ENCODE peak calls at places on chromosomes 12 and 14, in six cellular contexts. One of them, this sample, is unnamed. For H3K27me3, the result is how much of the 10 kb centered on the place peaks cover.

GRCh38 chr12:84912191-84913142 is at the start of gene SLC6A15:
- DNase-seq in lung: no peak
- DNase-seq in neuronal stem cell: peak
- DNase-seq in WERI-Rb-1: peak
- DNase-seq in neural progenitor cell: peak
- DNase-seq in testis: peak
- DNase-seq in this sample: peak

GRCh38 chr12:64608901-64609542 is 1.3 kb upstream of the RASSF3 start:
- DNase-seq in neural progenitor cell: peak
- DNase-seq in lung: peak
- DNase-seq in neuronal stem cell: no peak
- DNase-seq in testis: peak
- DNase-seq in WERI-Rb-1: no peak
- DNase-seq in this sample: peak

GRCh38 chr14:102928412-102929348 is 6.2 kb downstream of the AMN start:
- DNase-seq in testis: peak
- DNase-seq in neuronal stem cell: peak
- DNase-seq in WERI-Rb-1: peak
- DNase-seq in lung: peak
- DNase-seq in neural progenitor cell: peak
- DNase-seq in this sample: no peak

GRCh38 chr12:94714378-94714777 is 64.0 kb upstream of the TMCC3 start:
- DNase-seq in neural progenitor cell: no peak
- DNase-seq in testis: no peak
- DNase-seq in neuronal stem cell: no peak
- DNase-seq in lung: no peak
- DNase-seq in WERI-Rb-1: no peak
- DNase-seq in this sample: peak

GRCh38 chr12:59374783-59375182 is 221.0 kb upstream of the SLC16A7 start:
- DNase-seq in neuronal stem cell: no peak
- DNase-seq in neural progenitor cell: no peak
- DNase-seq in WERI-Rb-1: no peak
- DNase-seq in lung: no peak
- DNase-seq in testis: no peak
- DNase-seq in this sample: no peak

GRCh38 chr14:26554069-26554772 is 43.6 kb downstream of the NOVA1 start:
- DNase-seq in lung: no peak
- DNase-seq in WERI-Rb-1: no peak
- DNase-seq in neuronal stem cell: no peak
- DNase-seq in neural progenitor cell: no peak
- DNase-seq in testis: no peak
- DNase-seq in this sample: no peak

GRCh38 chr12:77608157-77608755 is 222.4 kb upstream of the NAV3 start:
- DNase-seq in WERI-Rb-1: no peak
- DNase-seq in lung: no peak
- DNase-seq in testis: no peak
- DNase-seq in neuronal stem cell: no peak
- DNase-seq in neural progenitor cell: no peak
- DNase-seq in this sample: no peak

GRCh38 chr12:94172973-94173372 is 24.6 kb downstream of the PLXNC1 start:
- DNase-seq in neural progenitor cell: no peak
- DNase-seq in testis: peak
- DNase-seq in lung: peak
- DNase-seq in WERI-Rb-1: no peak
- DNase-seq in neuronal stem cell: no peak
- DNase-seq in this sample: peak

GRCh38 chr14:72608391-72609204 is 285.3 kb downstream of the DPF3 start:
- DNase-seq in neuronal stem cell: no peak
- DNase-seq in neural progenitor cell: no peak
- DNase-seq in lung: no peak
- DNase-seq in testis: no peak
- DNase-seq in WERI-Rb-1: no peak
- DNase-seq in this sample: peak

GRCh38 chr14:54772451-54772881 is 130.2 kb downstream of the GCH1 start:
- DNase-seq in neuronal stem cell: no peak
- DNase-seq in neural progenitor cell: no peak
- DNase-seq in WERI-Rb-1: no peak
- DNase-seq in testis: no peak
- DNase-seq in lung: no peak
- DNase-seq in this sample: no peak

GRCh38 chr14:89719371-89720075 is 235.0 kb downstream of the EFCAB11 start:
- DNase-seq in neural progenitor cell: no peak
- DNase-seq in WERI-Rb-1: no peak
- DNase-seq in neuronal stem cell: no peak
- DNase-seq in lung: no peak
- DNase-seq in testis: no peak
- DNase-seq in this sample: peak

GRCh38 chr12:108567388-108567787 is 5.0 kb downstream of the ISCU start:
- DNase-seq in neuronal stem cell: no peak
- DNase-seq in lung: peak
- DNase-seq in neural progenitor cell: no peak
- DNase-seq in WERI-Rb-1: no peak
- DNase-seq in testis: no peak
- DNase-seq in this sample: no peak

GRCh38 chr14:65910108-65910507 is 497.6 kb downstream of the FUT8 start:
- DNase-seq in neuronal stem cell: no peak
- DNase-seq in neural progenitor cell: no peak
- DNase-seq in testis: no peak
- DNase-seq in WERI-Rb-1: no peak
- DNase-seq in lung: no peak
- DNase-seq in this sample: no peak

GRCh38 chr14:68139466-68140110 is 320.0 kb downstream of the RAD51B start:
- DNase-seq in neural progenitor cell: no peak
- DNase-seq in lung: no peak
- DNase-seq in neuronal stem cell: no peak
- DNase-seq in WERI-Rb-1: no peak
- DNase-seq in testis: no peak
- DNase-seq in this sample: peak

GRCh38 chr12:96919510-96920210 is 12.6 kb downstream of the NEDD1 start:
- DNase-seq in WERI-Rb-1: no peak
- DNase-seq in neural progenitor cell: no peak
- DNase-seq in neuronal stem cell: no peak
- DNase-seq in testis: no peak
- DNase-seq in lung: no peak
- DNase-seq in this sample: no peak

GRCh38 chr14:99173086-99173485 is 98.9 kb downstream of the BCL11B start:
- DNase-seq in neural progenitor cell: no peak
- DNase-seq in lung: no peak
- DNase-seq in testis: no peak
- DNase-seq in WERI-Rb-1: no peak
- DNase-seq in neuronal stem cell: no peak
- DNase-seq in this sample: no peak

GRCh38 chr12:12902036-12902435 is 10.7 kb downstream of the GPRC5A start:
- DNase-seq in WERI-Rb-1: no peak
- DNase-seq in lung: no peak
- DNase-seq in testis: no peak
- DNase-seq in neuronal stem cell: no peak
- DNase-seq in neural progenitor cell: no peak
- DNase-seq in this sample: no peak

GRCh38 chr14:99575043-99576023 is 28.7 kb downstream of the CCDC85C start:
- DNase-seq in testis: no peak
- DNase-seq in neural progenitor cell: no peak
- DNase-seq in neuronal stem cell: no peak
- DNase-seq in lung: peak
- DNase-seq in WERI-Rb-1: peak
- DNase-seq in this sample: peak

GRCh38 chr14:86596024-86596423 is 1066.1 kb downstream of the FLRT2 start:
- DNase-seq in testis: no peak
- DNase-seq in lung: no peak
- DNase-seq in neuronal stem cell: no peak
- DNase-seq in WERI-Rb-1: no peak
- DNase-seq in neural progenitor cell: no peak
- DNase-seq in this sample: no peak

GRCh38 chr12:79119796-79120195 is 255.2 kb downstream of the SYT1 start:
- DNase-seq in lung: no peak
- DNase-seq in WERI-Rb-1: peak
- DNase-seq in testis: no peak
- DNase-seq in neural progenitor cell: peak
- DNase-seq in neuronal stem cell: peak
- DNase-seq in this sample: peak

GRCh38 chr14:58826845-58827686 is 189.3 kb downstream of the DACT1 start:
- DNase-seq in neural progenitor cell: no peak
- DNase-seq in lung: no peak
- DNase-seq in WERI-Rb-1: no peak
- DNase-seq in testis: no peak
- DNase-seq in neuronal stem cell: no peak
- DNase-seq in this sample: no peak

GRCh38 chr14:58823309-58823708 is 185.5 kb downstream of the DACT1 start:
- DNase-seq in WERI-Rb-1: no peak
- DNase-seq in neuronal stem cell: no peak
- DNase-seq in testis: no peak
- DNase-seq in lung: no peak
- DNase-seq in neural progenitor cell: no peak
- DNase-seq in this sample: no peak

GRCh38 chr14:58822856-58823255 is 185.1 kb downstream of the DACT1 start:
- DNase-seq in lung: no peak
- DNase-seq in testis: no peak
- DNase-seq in WERI-Rb-1: no peak
- DNase-seq in neural progenitor cell: no peak
- DNase-seq in neuronal stem cell: no peak
- DNase-seq in this sample: peak

GRCh38 chr14:58824106-58824505 is 186.3 kb downstream of the DACT1 start:
- DNase-seq in neural progenitor cell: no peak
- DNase-seq in lung: no peak
- DNase-seq in WERI-Rb-1: no peak
- DNase-seq in neuronal stem cell: no peak
- DNase-seq in testis: no peak
- DNase-seq in this sample: no peak

DNA sequence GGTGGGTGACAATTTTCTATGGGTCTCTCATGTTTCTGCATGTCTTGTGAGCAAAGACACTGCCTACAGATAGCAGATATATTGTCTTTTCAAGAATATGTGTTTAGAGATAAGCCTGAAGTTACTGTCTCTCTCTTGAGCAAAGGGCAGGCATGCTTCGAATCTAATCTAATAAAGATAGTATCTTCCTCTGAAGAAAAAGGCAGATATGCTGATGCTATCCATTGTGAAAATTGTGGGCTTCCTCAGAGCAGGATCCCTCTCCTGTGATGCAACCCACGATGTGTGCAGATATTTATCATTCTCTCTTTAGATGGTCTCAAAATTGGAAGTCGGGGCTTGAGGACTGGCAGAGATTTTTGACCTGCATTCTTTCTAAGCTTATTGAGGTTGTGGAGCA is 187.0 kb downstream of the DACT1 start:
- DNase-seq in neural progenitor cell: no peak
- DNase-seq in testis: no peak
- DNase-seq in neuronal stem cell: no peak
- DNase-seq in lung: no peak
- DNase-seq in WERI-Rb-1: no peak
- DNase-seq in this sample: no peak
- H3K27me3 ChIP-seq in neural progenitor cell: under half
- H3K27me3 ChIP-seq in testis: under half
- H3K27me3 ChIP-seq in neuronal stem cell: under half
- H3K27me3 ChIP-seq in lung: under half
- H3K27me3 ChIP-seq in WERI-Rb-1: under half
- H3K27me3 ChIP-seq in this sample: under half

GRCh38 chr12:114499338-114499737 is 93.4 kb upstream of the TBX5 start:
- DNase-seq in neuronal stem cell: no peak
- DNase-seq in WERI-Rb-1: no peak
- DNase-seq in lung: no peak
- DNase-seq in neural progenitor cell: no peak
- DNase-seq in testis: no peak
- DNase-seq in this sample: no peak

GRCh38 chr12:114504311-114504710 is 98.4 kb upstream of the TBX5 start:
- DNase-seq in lung: no peak
- DNase-seq in neural progenitor cell: no peak
- DNase-seq in testis: no peak
- DNase-seq in WERI-Rb-1: no peak
- DNase-seq in neuronal stem cell: no peak
- DNase-seq in this sample: no peak

GRCh38 chr12:114501474-114501807 is 95.5 kb upstream of the TBX5 start:
- DNase-seq in neural progenitor cell: peak
- DNase-seq in lung: no peak
- DNase-seq in neuronal stem cell: no peak
- DNase-seq in WERI-Rb-1: no peak
- DNase-seq in testis: no peak
- DNase-seq in this sample: no peak

GRCh38 chr12:114500775-114501473 is 95.0 kb upstream of the TBX5 start:
- DNase-seq in neuronal stem cell: no peak
- DNase-seq in testis: no peak
- DNase-seq in neural progenitor cell: peak
- DNase-seq in WERI-Rb-1: peak
- DNase-seq in lung: no peak
- DNase-seq in this sample: no peak
- H3K27me3 ChIP-seq in neuronal stem cell: under half
- H3K27me3 ChIP-seq in testis: under half
- H3K27me3 ChIP-seq in neural progenitor cell: half or more
- H3K27me3 ChIP-seq in WERI-Rb-1: half or more
- H3K27me3 ChIP-seq in lung: under half
- H3K27me3 ChIP-seq in this sample: under half

DNA sequence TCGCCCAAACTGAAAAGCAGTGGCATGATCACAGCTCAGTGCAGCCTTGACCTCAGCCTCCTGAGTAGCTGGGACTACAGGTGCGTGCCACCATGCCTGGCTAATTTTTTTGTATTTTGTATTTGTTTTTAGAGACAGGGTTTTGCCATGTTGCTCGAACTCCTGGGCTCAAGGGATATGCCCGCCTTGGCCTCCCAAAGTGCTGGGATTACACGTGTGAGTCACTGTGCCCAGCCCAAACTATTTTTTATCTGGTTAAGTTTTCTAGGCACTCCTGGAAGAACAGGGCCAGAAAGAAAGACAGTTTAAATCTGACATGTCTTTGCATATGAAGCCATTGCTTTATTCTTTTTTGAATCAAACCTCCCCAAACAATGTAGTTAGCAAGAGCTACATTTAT is 27.5 kb upstream of the PTGR2 start:
- DNase-seq in testis: no peak
- DNase-seq in WERI-Rb-1: no peak
- DNase-seq in lung: no peak
- DNase-seq in neural progenitor cell: no peak
- DNase-seq in neuronal stem cell: no peak
- DNase-seq in this sample: no peak
- H3K27me3 ChIP-seq in testis: under half
- H3K27me3 ChIP-seq in WERI-Rb-1: under half
- H3K27me3 ChIP-seq in lung: under half
- H3K27me3 ChIP-seq in neural progenitor cell: under half
- H3K27me3 ChIP-seq in neuronal stem cell: under half
- H3K27me3 ChIP-seq in this sample: under half

GRCh38 chr12:65647074-65647473 is 177.2 kb upstream of the HMGA2 start:
- DNase-seq in testis: no peak
- DNase-seq in WERI-Rb-1: no peak
- DNase-seq in neural progenitor cell: no peak
- DNase-seq in neuronal stem cell: no peak
- DNase-seq in lung: no peak
- DNase-seq in this sample: no peak

GRCh38 chr12:65648461-65648860 is 175.8 kb upstream of the HMGA2 start:
- DNase-seq in WERI-Rb-1: no peak
- DNase-seq in testis: no peak
- DNase-seq in neural progenitor cell: no peak
- DNase-seq in neuronal stem cell: no peak
- DNase-seq in lung: no peak
- DNase-seq in this sample: no peak

GRCh38 chr12:65649126-65649525 is 175.2 kb upstream of the HMGA2 start:
- DNase-seq in neural progenitor cell: no peak
- DNase-seq in lung: peak
- DNase-seq in WERI-Rb-1: no peak
- DNase-seq in testis: no peak
- DNase-seq in neuronal stem cell: no peak
- DNase-seq in this sample: no peak

GRCh38 chr12:65643595-65644386 is 180.5 kb upstream of the HMGA2 start:
- DNase-seq in lung: no peak
- DNase-seq in WERI-Rb-1: no peak
- DNase-seq in neuronal stem cell: no peak
- DNase-seq in neural progenitor cell: no peak
- DNase-seq in testis: no peak
- DNase-seq in this sample: no peak

GRCh38 chr12:65646127-65646643 is 178.1 kb upstream of the HMGA2 start:
- DNase-seq in testis: peak
- DNase-seq in neuronal stem cell: no peak
- DNase-seq in lung: no peak
- DNase-seq in neural progenitor cell: no peak
- DNase-seq in WERI-Rb-1: no peak
- DNase-seq in this sample: no peak
- H3K27me3 ChIP-seq in testis: under half
- H3K27me3 ChIP-seq in neuronal stem cell: under half
- H3K27me3 ChIP-seq in lung: under half
- H3K27me3 ChIP-seq in neural progenitor cell: under half
- H3K27me3 ChIP-seq in WERI-Rb-1: under half
- H3K27me3 ChIP-seq in this sample: under half